ENCODE peak calls at places on chromosomes 4 and X, in five cellular contexts. One of them, this sample, is unnamed. For H3K4me1, the result is how much of the 10 kb centered on the place peaks cover.

GRCh38 chr4:98908703-98909262 is 20.1 kb downstream of the EIF4E start:
- DNase-seq in fibroblast of lung: no peak
- DNase-seq in upper lobe of right lung: no peak
- DNase-seq in psoas muscle: no peak
- DNase-seq in testis: no peak
- DNase-seq in this sample: no peak

GRCh38 chr4:36187723-36188333 is 56.5 kb downstream of the ARAP2 start:
- DNase-seq in fibroblast of lung: peak
- DNase-seq in upper lobe of right lung: no peak
- DNase-seq in psoas muscle: no peak
- DNase-seq in testis: no peak
- DNase-seq in this sample: peak

GRCh38 chr4:112185740-112186670 is 40.8 kb downstream of the FAM241A start:
- DNase-seq in fibroblast of lung: no peak
- DNase-seq in upper lobe of right lung: no peak
- DNase-seq in psoas muscle: no peak
- DNase-seq in testis: no peak
- DNase-seq in this sample: no peak

GRCh38 chr4:131509521-131509920 is 1639.6 kb upstream of the PCDH10 start:
- DNase-seq in fibroblast of lung: peak
- DNase-seq in upper lobe of right lung: no peak
- DNase-seq in psoas muscle: no peak
- DNase-seq in testis: no peak
- DNase-seq in this sample: no peak

GRCh38 chr4:4694812-4695211 is 153.0 kb upstream of the STX18 start:
- DNase-seq in fibroblast of lung: no peak
- DNase-seq in upper lobe of right lung: no peak
- DNase-seq in psoas muscle: no peak
- DNase-seq in testis: no peak
- DNase-seq in this sample: no peak

GRCh38 chrX:130778773-130779172 is 124.2 kb downstream of the ENOX2 start:
- DNase-seq in fibroblast of lung: peak
- DNase-seq in upper lobe of right lung: no peak
- DNase-seq in psoas muscle: no peak
- DNase-seq in testis: no peak
- DNase-seq in this sample: no peak

GRCh38 chrX:104668550-104668949 is 102.6 kb downstream of the IL1RAPL2 start:
- DNase-seq in fibroblast of lung: peak
- DNase-seq in upper lobe of right lung: no peak
- DNase-seq in psoas muscle: no peak
- DNase-seq in testis: peak
- DNase-seq in this sample: no peak

GRCh38 chr4:76305033-76305687 is 1.4 kb upstream of the STBD1 start:
- DNase-seq in fibroblast of lung: no peak
- DNase-seq in upper lobe of right lung: no peak
- DNase-seq in psoas muscle: no peak
- DNase-seq in testis: no peak
- DNase-seq in this sample: no peak

GRCh38 chr4:121938282-121939092 is 13.4 kb downstream of the TRPC3 start:
- DNase-seq in fibroblast of lung: peak
- DNase-seq in upper lobe of right lung: no peak
- DNase-seq in psoas muscle: no peak
- DNase-seq in testis: no peak
- DNase-seq in this sample: no peak

GRCh38 chrX:9327747-9328145 is 137.1 kb upstream of the TBL1X start:
- DNase-seq in fibroblast of lung: peak
- DNase-seq in upper lobe of right lung: no peak
- DNase-seq in psoas muscle: no peak
- DNase-seq in testis: no peak
- DNase-seq in this sample: no peak

GRCh38 chr4:176393306-176394013 is 73.7 kb downstream of the SPCS3 start:
- DNase-seq in fibroblast of lung: no peak
- DNase-seq in upper lobe of right lung: no peak
- DNase-seq in psoas muscle: no peak
- DNase-seq in testis: no peak
- DNase-seq in this sample: peak

GRCh38 chr4:41069268-41069667 is 145.1 kb downstream of the APBB2 start:
- DNase-seq in fibroblast of lung: peak
- DNase-seq in upper lobe of right lung: no peak
- DNase-seq in psoas muscle: no peak
- DNase-seq in testis: no peak
- DNase-seq in this sample: no peak

GRCh38 chr4:9962611-9963314 is 58.5 kb downstream of the SLC2A9 start:
- DNase-seq in fibroblast of lung: no peak
- DNase-seq in upper lobe of right lung: no peak
- DNase-seq in psoas muscle: no peak
- DNase-seq in testis: no peak
- DNase-seq in this sample: no peak

GRCh38 chrX:48911407-48912182 is at the start of gene SLC35A2:
- DNase-seq in fibroblast of lung: peak
- DNase-seq in upper lobe of right lung: peak
- DNase-seq in psoas muscle: peak
- DNase-seq in testis: peak
- DNase-seq in this sample: peak

GRCh38 chr4:84691170-84691691 is 108.3 kb downstream of the CDS1 start:
- DNase-seq in fibroblast of lung: peak
- DNase-seq in upper lobe of right lung: no peak
- DNase-seq in psoas muscle: no peak
- DNase-seq in testis: no peak
- DNase-seq in this sample: peak

GRCh38 chr4:113378836-113379235 is 329.4 kb downstream of the ANK2 start:
- DNase-seq in fibroblast of lung: no peak
- DNase-seq in upper lobe of right lung: no peak
- DNase-seq in psoas muscle: no peak
- DNase-seq in testis: no peak
- DNase-seq in this sample: no peak

GRCh38 chr4:81038636-81039350 is 8.3 kb downstream of the BMP3 start:
- DNase-seq in fibroblast of lung: no peak
- DNase-seq in upper lobe of right lung: no peak
- DNase-seq in psoas muscle: no peak
- DNase-seq in testis: no peak
- DNase-seq in this sample: no peak

GRCh38 chr4:73034896-73035295 is 34.6 kb downstream of the COX18 start:
- DNase-seq in fibroblast of lung: no peak
- DNase-seq in upper lobe of right lung: no peak
- DNase-seq in psoas muscle: no peak
- DNase-seq in testis: no peak
- DNase-seq in this sample: no peak

GRCh38 chr4:2798399-2799301 is 5.8 kb downstream of the SH3BP2 start:
- DNase-seq in fibroblast of lung: no peak
- DNase-seq in upper lobe of right lung: peak
- DNase-seq in psoas muscle: peak
- DNase-seq in testis: no peak
- DNase-seq in this sample: peak

GRCh38 chr4:100591156-100591876 is 73.5 kb upstream of the EMCN start:
- DNase-seq in fibroblast of lung: no peak
- DNase-seq in upper lobe of right lung: peak
- DNase-seq in psoas muscle: peak
- DNase-seq in testis: peak
- DNase-seq in this sample: peak

GRCh38 chr4:88743696-88744095 is 46.1 kb upstream of the NAP1L5 start:
- DNase-seq in fibroblast of lung: peak
- DNase-seq in upper lobe of right lung: no peak
- DNase-seq in psoas muscle: no peak
- DNase-seq in testis: no peak
- DNase-seq in this sample: no peak

GRCh38 chrX:141839856-141840255 is 1.7 kb downstream of the MAGEC3 start:
- DNase-seq in fibroblast of lung: peak
- DNase-seq in upper lobe of right lung: no peak
- DNase-seq in psoas muscle: no peak
- DNase-seq in testis: no peak
- DNase-seq in this sample: no peak

GRCh38 chr4:5086535-5086934 is 35.3 kb downstream of the STK32B start:
- DNase-seq in fibroblast of lung: peak
- DNase-seq in upper lobe of right lung: no peak
- DNase-seq in psoas muscle: no peak
- DNase-seq in testis: no peak
- DNase-seq in this sample: no peak

GRCh38 chr4:152036626-152037025 is 275.8 kb upstream of the GATB start:
- DNase-seq in fibroblast of lung: peak
- DNase-seq in upper lobe of right lung: no peak
- DNase-seq in psoas muscle: no peak
- DNase-seq in testis: no peak
- DNase-seq in this sample: no peak

GRCh38 chr4:169315530-169316306 is 45.0 kb upstream of the SH3RF1 start:
- DNase-seq in fibroblast of lung: peak
- DNase-seq in upper lobe of right lung: no peak
- DNase-seq in psoas muscle: no peak
- DNase-seq in testis: no peak
- DNase-seq in this sample: no peak

GRCh38 chr4:180028682-180029081 is 2214.5 kb upstream of the TENM3 start:
- DNase-seq in fibroblast of lung: peak
- DNase-seq in upper lobe of right lung: no peak
- DNase-seq in psoas muscle: peak
- DNase-seq in testis: peak
- DNase-seq in this sample: peak

DNA sequence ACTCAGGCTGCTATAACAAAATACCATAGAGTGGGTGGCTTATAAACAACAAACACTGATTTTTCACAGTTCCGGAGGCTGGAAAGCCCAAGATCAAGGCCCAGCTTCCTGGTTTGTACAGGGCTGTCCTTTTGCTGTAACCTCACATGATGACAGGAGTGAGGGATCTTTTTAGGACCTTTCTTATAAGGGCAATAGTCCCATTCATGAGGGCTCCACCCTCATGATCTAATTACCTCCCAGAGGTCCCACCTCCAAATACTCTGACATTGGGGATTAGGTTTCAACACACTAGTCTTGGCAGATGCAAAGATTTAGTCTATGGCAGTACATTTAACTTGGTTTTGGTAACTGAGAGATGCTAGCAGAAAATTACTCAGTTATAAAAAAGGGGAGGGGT is 20.9 kb downstream of the GPAT3 start:
- DNase-seq in fibroblast of lung: no peak
- DNase-seq in upper lobe of right lung: no peak
- DNase-seq in psoas muscle: no peak
- DNase-seq in testis: no peak
- DNase-seq in this sample: no peak
- H3K4me1 ChIP-seq in fibroblast of lung: under half
- H3K4me1 ChIP-seq in upper lobe of right lung: under half
- H3K4me1 ChIP-seq in psoas muscle: half or more
- H3K4me1 ChIP-seq in testis: under half
- H3K4me1 ChIP-seq in this sample: under half

DNA sequence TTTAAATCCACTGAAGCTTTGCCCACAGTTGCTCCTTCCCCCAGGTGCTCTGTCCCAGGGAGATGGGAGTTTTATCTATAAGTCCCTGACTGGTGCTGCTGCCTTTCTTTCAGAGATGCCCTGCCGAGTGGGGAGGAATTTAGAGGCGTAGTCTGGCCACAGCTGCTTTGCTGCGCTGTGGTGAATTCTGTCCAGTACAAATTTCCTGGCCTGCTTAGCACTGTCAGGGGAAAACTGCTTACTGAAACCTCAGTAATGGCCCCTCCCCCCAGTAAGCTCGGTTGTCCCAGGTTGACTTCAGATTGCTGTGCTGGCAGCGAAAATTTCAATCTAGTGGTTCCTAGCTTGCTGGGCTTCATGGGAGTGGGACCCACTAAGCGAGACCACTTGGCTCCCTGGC is 40.1 kb downstream of the UGT2B17 start:
- DNase-seq in fibroblast of lung: no peak
- DNase-seq in upper lobe of right lung: no peak
- DNase-seq in psoas muscle: no peak
- DNase-seq in testis: no peak
- DNase-seq in this sample: no peak
- H3K4me1 ChIP-seq in fibroblast of lung: under half
- H3K4me1 ChIP-seq in upper lobe of right lung: under half
- H3K4me1 ChIP-seq in psoas muscle: under half
- H3K4me1 ChIP-seq in testis: under half
- H3K4me1 ChIP-seq in this sample: under half

GRCh38 chr4:26058537-26058936 is 144.5 kb downstream of the SMIM20 start:
- DNase-seq in fibroblast of lung: no peak
- DNase-seq in upper lobe of right lung: no peak
- DNase-seq in psoas muscle: no peak
- DNase-seq in testis: no peak
- DNase-seq in this sample: no peak

GRCh38 chr4:26055855-26056254 is 141.8 kb downstream of the SMIM20 start:
- DNase-seq in fibroblast of lung: no peak
- DNase-seq in upper lobe of right lung: no peak
- DNase-seq in psoas muscle: no peak
- DNase-seq in testis: no peak
- DNase-seq in this sample: no peak

GRCh38 chr4:26059391-26060154 is 145.6 kb downstream of the SMIM20 start:
- DNase-seq in fibroblast of lung: no peak
- DNase-seq in upper lobe of right lung: no peak
- DNase-seq in psoas muscle: no peak
- DNase-seq in testis: no peak
- DNase-seq in this sample: no peak

GRCh38 chr4:26052663-26053534 is 138.9 kb downstream of the SMIM20 start:
- DNase-seq in fibroblast of lung: no peak
- DNase-seq in upper lobe of right lung: no peak
- DNase-seq in psoas muscle: no peak
- DNase-seq in testis: no peak
- DNase-seq in this sample: peak

GRCh38 chr4:26056406-26056805 is 142.4 kb downstream of the SMIM20 start:
- DNase-seq in fibroblast of lung: no peak
- DNase-seq in upper lobe of right lung: no peak
- DNase-seq in psoas muscle: no peak
- DNase-seq in testis: no peak
- DNase-seq in this sample: no peak
- H3K4me1 ChIP-seq in fibroblast of lung: under half
- H3K4me1 ChIP-seq in upper lobe of right lung: under half
- H3K4me1 ChIP-seq in psoas muscle: under half
- H3K4me1 ChIP-seq in testis: under half
- H3K4me1 ChIP-seq in this sample: under half

GRCh38 chr4:153480704-153481103 is 14.5 kb downstream of the TMEM131L start:
- DNase-seq in fibroblast of lung: no peak
- DNase-seq in upper lobe of right lung: no peak
- DNase-seq in psoas muscle: no peak
- DNase-seq in testis: no peak
- DNase-seq in this sample: no peak

GRCh38 chr4:153483432-153484418 is 17.6 kb downstream of the TMEM131L start:
- DNase-seq in fibroblast of lung: no peak
- DNase-seq in upper lobe of right lung: no peak
- DNase-seq in psoas muscle: no peak
- DNase-seq in testis: no peak
- DNase-seq in this sample: no peak

GRCh38 chr4:153485374-153485773 is 19.2 kb downstream of the TMEM131L start:
- DNase-seq in fibroblast of lung: no peak
- DNase-seq in upper lobe of right lung: no peak
- DNase-seq in psoas muscle: no peak
- DNase-seq in testis: no peak
- DNase-seq in this sample: no peak

GRCh38 chr4:153479118-153479517 is 13.0 kb downstream of the TMEM131L start:
- DNase-seq in fibroblast of lung: no peak
- DNase-seq in upper lobe of right lung: no peak
- DNase-seq in psoas muscle: no peak
- DNase-seq in testis: no peak
- DNase-seq in this sample: no peak

DNA sequence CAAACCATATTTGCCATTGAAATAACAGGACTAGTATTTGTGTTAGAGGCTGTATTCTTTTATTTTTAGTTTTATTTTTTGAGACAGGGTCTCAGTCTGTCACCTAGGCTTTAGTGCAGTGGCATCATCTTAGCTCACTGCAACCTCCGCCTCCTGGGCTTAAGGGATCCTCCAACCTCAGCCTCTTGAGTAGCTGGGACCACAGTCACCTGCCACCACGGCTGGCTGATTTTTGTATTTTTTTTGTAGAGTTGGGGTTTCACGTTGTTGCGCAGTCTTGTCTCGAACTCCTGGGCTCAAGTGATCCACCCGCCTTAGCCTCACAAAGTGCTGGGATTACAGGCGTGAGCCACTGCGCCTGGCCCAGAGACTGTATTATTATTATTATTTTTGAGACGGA is 15.3 kb downstream of the TMEM131L start:
- DNase-seq in fibroblast of lung: no peak
- DNase-seq in upper lobe of right lung: no peak
- DNase-seq in psoas muscle: no peak
- DNase-seq in testis: no peak
- DNase-seq in this sample: no peak
- H3K4me1 ChIP-seq in fibroblast of lung: under half
- H3K4me1 ChIP-seq in upper lobe of right lung: under half
- H3K4me1 ChIP-seq in psoas muscle: half or more
- H3K4me1 ChIP-seq in testis: under half
- H3K4me1 ChIP-seq in this sample: under half